ENCODE peak calls at places on chromosomes 4 and X, in four cellular contexts. One of them, this sample, is unnamed.

GRCh38 chr4:182738283-182739047 is 178.7 kb downstream of the DCTD start:
- DNase-seq in H1: no peak
- DNase-seq in HepG2: no peak
- DNase-seq in K562: no peak
- DNase-seq in this sample: no peak

GRCh38 chr4:89277412-89277811 is 30.2 kb downstream of the GPRIN3 start:
- DNase-seq in H1: no peak
- DNase-seq in HepG2: no peak
- DNase-seq in K562: no peak
- DNase-seq in this sample: no peak

GRCh38 chr4:160129439-160129838 is 1026.6 kb downstream of the RAPGEF2 start:
- DNase-seq in H1: no peak
- DNase-seq in HepG2: no peak
- DNase-seq in K562: no peak
- DNase-seq in this sample: peak

GRCh38 chr4:21470531-21470930 is 478.0 kb downstream of the KCNIP4 start:
- DNase-seq in H1: no peak
- DNase-seq in HepG2: no peak
- DNase-seq in K562: no peak
- DNase-seq in this sample: no peak

GRCh38 chr4:633406-633805 is 8.0 kb downstream of the PDE6B start:
- DNase-seq in H1: no peak
- DNase-seq in HepG2: no peak
- DNase-seq in K562: no peak
- DNase-seq in this sample: no peak

GRCh38 chr4:152780267-152780811 is 585 bp downstream of the ARFIP1 start:
- DNase-seq in H1: no peak
- DNase-seq in HepG2: peak
- DNase-seq in K562: peak
- DNase-seq in this sample: no peak

GRCh38 chr4:185925910-185926360 is 113.9 kb upstream of the SORBS2 start:
- DNase-seq in H1: no peak
- DNase-seq in HepG2: no peak
- DNase-seq in K562: no peak
- DNase-seq in this sample: no peak

GRCh38 chr4:26402458-26402857 is 81.6 kb downstream of the RBPJ start:
- DNase-seq in H1: no peak
- DNase-seq in HepG2: no peak
- DNase-seq in K562: no peak
- DNase-seq in this sample: no peak

GRCh38 chr4:153151535-153152452 is 52.4 kb upstream of the TRIM2 start:
- DNase-seq in H1: no peak
- DNase-seq in HepG2: no peak
- DNase-seq in K562: no peak
- DNase-seq in this sample: no peak

GRCh38 chr4:97987019-97987648 is 156.1 kb downstream of the STPG2 start:
- DNase-seq in H1: no peak
- DNase-seq in HepG2: peak
- DNase-seq in K562: no peak
- DNase-seq in this sample: peak

GRCh38 chr4:65538571-65538970 is 131.7 kb downstream of the EPHA5 start:
- DNase-seq in H1: no peak
- DNase-seq in HepG2: no peak
- DNase-seq in K562: no peak
- DNase-seq in this sample: no peak

GRCh38 chr4:7332216-7333023 is 102.3 kb downstream of the PSAPL1 start:
- DNase-seq in H1: no peak
- DNase-seq in HepG2: no peak
- DNase-seq in K562: no peak
- DNase-seq in this sample: no peak

GRCh38 chr4:12562476-12562875 is 921.7 kb downstream of the RAB28 start:
- DNase-seq in H1: no peak
- DNase-seq in HepG2: no peak
- DNase-seq in K562: no peak
- DNase-seq in this sample: no peak

GRCh38 chrX:54042609-54043010 is 1.7 kb downstream of the PHF8 start:
- DNase-seq in H1: no peak
- DNase-seq in HepG2: peak
- DNase-seq in K562: peak
- DNase-seq in this sample: peak

GRCh38 chr4:54539500-54540029 is 118.2 kb upstream of the KIT start:
- DNase-seq in H1: no peak
- DNase-seq in HepG2: peak
- DNase-seq in K562: peak
- DNase-seq in this sample: no peak

GRCh38 chrX:136028383-136028984 is 43.2 kb downstream of the SLC9A6 start:
- DNase-seq in H1: no peak
- DNase-seq in HepG2: peak
- DNase-seq in K562: peak
- DNase-seq in this sample: peak

GRCh38 chrX:40140706-40141499 is 43.1 kb upstream of the BCOR start:
- DNase-seq in H1: no peak
- DNase-seq in HepG2: peak
- DNase-seq in K562: no peak
- DNase-seq in this sample: no peak

GRCh38 chr4:8768357-8768999 is 103.2 kb downstream of the HMX1 start:
- DNase-seq in H1: no peak
- DNase-seq in HepG2: no peak
- DNase-seq in K562: no peak
- DNase-seq in this sample: no peak

GRCh38 chr4:106358899-106359298 is 9.7 kb downstream of the GIMD1 start:
- DNase-seq in H1: no peak
- DNase-seq in HepG2: no peak
- DNase-seq in K562: no peak
- DNase-seq in this sample: no peak

GRCh38 chr4:7390366-7390765 is 44.4 kb downstream of the PSAPL1 start:
- DNase-seq in H1: no peak
- DNase-seq in HepG2: no peak
- DNase-seq in K562: no peak
- DNase-seq in this sample: no peak

GRCh38 chr4:100954048-100954447 is 393.3 kb downstream of the PPP3CA start:
- DNase-seq in H1: no peak
- DNase-seq in HepG2: no peak
- DNase-seq in K562: no peak
- DNase-seq in this sample: no peak

GRCh38 chr4:140308366-140309123 is 64.9 kb upstream of the SCOC start:
- DNase-seq in H1: no peak
- DNase-seq in HepG2: no peak
- DNase-seq in K562: no peak
- DNase-seq in this sample: no peak

GRCh38 chrX:44596277-44596676 is 53.6 kb upstream of the FUNDC1 start:
- DNase-seq in H1: no peak
- DNase-seq in HepG2: no peak
- DNase-seq in K562: no peak
- DNase-seq in this sample: no peak

GRCh38 chr4:5636766-5637670 is 71.3 kb downstream of the EVC2 start:
- DNase-seq in H1: no peak
- DNase-seq in HepG2: no peak
- DNase-seq in K562: no peak
- DNase-seq in this sample: no peak

GRCh38 chrX:19121898-19122640 is at the start of gene ADGRG2:
- DNase-seq in H1: no peak
- DNase-seq in HepG2: no peak
- DNase-seq in K562: no peak
- DNase-seq in this sample: no peak

GRCh38 chrX:39163585-39163984 is 362.3 kb downstream of the MID1IP1 start:
- DNase-seq in H1: no peak
- DNase-seq in HepG2: no peak
- DNase-seq in K562: no peak
- DNase-seq in this sample: no peak

GRCh38 chr4:22055954-22056353 is 107.4 kb upstream of the KCNIP4 start:
- DNase-seq in H1: no peak
- DNase-seq in HepG2: no peak
- DNase-seq in K562: no peak
- DNase-seq in this sample: no peak

GRCh38 chr4:79917246-79917645 is 155.8 kb downstream of the ANTXR2 start:
- DNase-seq in H1: peak
- DNase-seq in HepG2: peak
- DNase-seq in K562: peak
- DNase-seq in this sample: peak

GRCh38 chr4:47954245-47954644 is 39.9 kb upstream of the NFXL1 start:
- DNase-seq in H1: no peak
- DNase-seq in HepG2: no peak
- DNase-seq in K562: no peak
- DNase-seq in this sample: no peak

GRCh38 chr4:167234388-167234881 is at the start of gene SPOCK3:
- DNase-seq in H1: peak
- DNase-seq in HepG2: no peak
- DNase-seq in K562: no peak
- DNase-seq in this sample: peak

GRCh38 chr4:1031346-1031745 is 19.9 kb downstream of the FGFRL1 start:
- DNase-seq in H1: no peak
- DNase-seq in HepG2: no peak
- DNase-seq in K562: no peak
- DNase-seq in this sample: no peak

GRCh38 chr4:168269879-168270278 is 48.7 kb downstream of the DDX60 start:
- DNase-seq in H1: no peak
- DNase-seq in HepG2: no peak
- DNase-seq in K562: no peak
- DNase-seq in this sample: no peak

GRCh38 chrX:118437283-118437682 is 58.3 kb upstream of the DOCK11 start:
- DNase-seq in H1: no peak
- DNase-seq in HepG2: no peak
- DNase-seq in K562: no peak
- DNase-seq in this sample: no peak

GRCh38 chr4:152398060-152398459 is 137.8 kb downstream of the FBXW7 start:
- DNase-seq in H1: no peak
- DNase-seq in HepG2: peak
- DNase-seq in K562: peak
- DNase-seq in this sample: no peak

GRCh38 chr4:24805566-24805965 is 10.2 kb downstream of the SOD3 start:
- DNase-seq in H1: no peak
- DNase-seq in HepG2: no peak
- DNase-seq in K562: peak
- DNase-seq in this sample: no peak

GRCh38 chr4:24807611-24808010 is 12.2 kb downstream of the SOD3 start:
- DNase-seq in H1: no peak
- DNase-seq in HepG2: no peak
- DNase-seq in K562: no peak
- DNase-seq in this sample: no peak

GRCh38 chr4:24806206-24806990 is 11.0 kb downstream of the SOD3 start:
- DNase-seq in H1: no peak
- DNase-seq in HepG2: no peak
- DNase-seq in K562: no peak
- DNase-seq in this sample: no peak

GRCh38 chr4:24802648-24803047 is 7.3 kb downstream of the SOD3 start:
- DNase-seq in H1: no peak
- DNase-seq in HepG2: no peak
- DNase-seq in K562: no peak
- DNase-seq in this sample: no peak

DNA sequence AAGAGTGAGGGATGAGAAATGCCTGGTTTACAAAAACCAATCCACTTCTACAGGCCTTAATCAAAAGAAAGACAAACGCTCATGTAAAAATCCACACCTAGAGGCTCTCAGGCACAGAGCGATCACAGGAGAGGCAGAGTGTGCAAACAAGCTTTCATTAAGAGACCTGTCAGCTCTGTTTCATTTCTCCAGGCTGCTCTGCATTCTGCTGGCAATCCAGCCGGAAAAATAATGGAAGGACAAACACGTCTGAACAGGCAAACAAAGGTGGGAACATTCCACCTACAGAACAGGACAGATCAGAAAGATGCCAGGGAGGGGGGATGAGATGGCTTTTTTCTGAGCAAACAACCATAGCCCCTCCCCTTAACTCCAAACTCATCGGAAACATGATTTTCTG is 9.7 kb downstream of the SOD3 start:
- DNase-seq in H1: no peak
- DNase-seq in HepG2: no peak
- DNase-seq in K562: no peak
- DNase-seq in this sample: no peak
- TF ChIP-seq ATF3 in H1: no peak
- TF ChIP-seq ATF3 in HepG2: no peak
- TF ChIP-seq ATF3 in K562: no peak
- TF ChIP-seq ATF3 in this sample: no peak

GRCh38 chr4:72969957-72970356 is 99.6 kb downstream of the COX18 start:
- DNase-seq in H1: no peak
- DNase-seq in HepG2: no peak
- DNase-seq in K562: no peak
- DNase-seq in this sample: no peak

GRCh38 chr4:72975488-72975784 is 94.1 kb downstream of the COX18 start:
- DNase-seq in H1: no peak
- DNase-seq in HepG2: no peak
- DNase-seq in K562: no peak
- DNase-seq in this sample: no peak

GRCh38 chr4:72974694-72975487 is 94.6 kb downstream of the COX18 start:
- DNase-seq in H1: no peak
- DNase-seq in HepG2: no peak
- DNase-seq in K562: no peak
- DNase-seq in this sample: no peak

GRCh38 chr4:72970756-72971155 is 98.8 kb downstream of the COX18 start:
- DNase-seq in H1: no peak
- DNase-seq in HepG2: no peak
- DNase-seq in K562: no peak
- DNase-seq in this sample: no peak

DNA sequence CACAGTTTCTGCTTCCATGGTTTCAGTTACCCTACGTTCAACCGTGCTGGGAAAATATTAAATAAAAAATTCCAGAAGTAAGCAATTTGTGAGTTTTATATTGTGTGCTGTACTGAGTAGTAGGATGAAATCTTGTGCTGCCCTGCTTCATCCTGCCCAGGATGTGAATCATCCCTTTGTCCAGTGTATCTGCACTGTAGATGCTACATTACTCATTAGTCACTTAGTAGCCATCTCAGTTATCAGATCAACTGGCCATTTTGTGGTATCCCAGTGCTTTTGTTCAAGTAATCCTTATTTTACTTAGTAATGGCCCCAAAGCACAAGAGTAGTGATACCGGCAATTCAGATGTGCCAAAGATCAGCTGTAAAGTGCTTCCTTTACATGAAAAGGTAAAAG is 97.9 kb downstream of the COX18 start:
- DNase-seq in H1: no peak
- DNase-seq in HepG2: no peak
- DNase-seq in K562: no peak
- DNase-seq in this sample: no peak
- TF ChIP-seq FOSL1 in H1: no peak
- TF ChIP-seq FOSL1 in HepG2: no peak
- TF ChIP-seq FOSL1 in K562: peak
- TF ChIP-seq FOSL1 in this sample: no peak

GRCh38 chrX:25131055-25131454 is 115.3 kb upstream of the ARX start:
- DNase-seq in H1: no peak
- DNase-seq in HepG2: no peak
- DNase-seq in K562: no peak
- DNase-seq in this sample: no peak
- TF ChIP-seq ATF3 in H1: no peak
- TF ChIP-seq ATF3 in HepG2: no peak
- TF ChIP-seq ATF3 in K562: no peak
- TF ChIP-seq ATF3 in this sample: no peak

DNA sequence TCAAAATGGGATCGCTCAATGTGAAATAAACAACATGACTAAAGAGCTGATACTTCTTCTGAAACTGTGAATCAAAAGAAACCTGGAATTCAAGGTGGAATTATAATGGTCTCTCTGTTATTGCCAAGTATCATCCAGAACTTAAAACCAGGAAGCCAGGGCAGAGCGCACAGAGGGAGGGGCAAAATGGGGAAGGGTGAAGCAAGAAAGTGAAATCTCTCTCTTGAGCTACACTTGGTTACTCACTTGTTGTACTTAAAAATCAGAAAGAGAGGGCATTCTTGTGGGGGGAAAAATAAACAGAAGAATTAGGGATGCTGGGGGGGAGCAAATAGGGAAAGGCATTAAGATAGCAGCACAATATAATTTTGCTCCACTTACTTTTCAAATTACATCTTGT is 269.9 kb downstream of the MAPK10 start:
- DNase-seq in H1: no peak
- DNase-seq in HepG2: no peak
- DNase-seq in K562: no peak
- DNase-seq in this sample: no peak
- TF ChIP-seq FOSL1 in H1: no peak
- TF ChIP-seq FOSL1 in HepG2: no peak
- TF ChIP-seq FOSL1 in K562: no peak
- TF ChIP-seq FOSL1 in this sample: no peak

This sample was measured in HCT116.